ENCODE peak calls at places on chromosomes 4 and X, in five cellular contexts. I, A, Q, V and X are unnamed samples.

GRCh38 chr4:153407906-153408305 is 58.3 kb upstream of the TMEM131L start:
- DNase-seq in Q (no peak), I (no peak), A (no peak), V (no peak), X (no peak)

GRCh38 chr4:3186609-3187008 is 62.4 kb upstream of the MSANTD1 start:
- DNase-seq in V (no peak), I (no peak), A (no peak), Q (no peak), X (no peak)

GRCh38 chr4:73726000-73726399 is 14.4 kb upstream of the CXCL8 start:
- DNase-seq in Q (no peak), A (no peak), V (no peak), I (peak), X (no peak)

GRCh38 chr4:37464373-37464772 is 219.8 kb downstream of the NWD2 start:
- DNase-seq in I (no peak), A (no peak), V (no peak), Q (no peak), X (no peak)

GRCh38 chr4:57763070-57763469 is 652.9 kb upstream of the IGFBP7 start:
- DNase-seq in I (no peak), Q (no peak), A (no peak), V (no peak), X (no peak)

GRCh38 chr4:37068580-37068979 is 176.0 kb upstream of the NWD2 start:
- DNase-seq in I (no peak), V (no peak), Q (no peak), A (no peak), X (no peak)

GRCh38 chr4:140523857-140524742 is at the start of gene ELMOD2:
- DNase-seq in Q (peak), V (peak), I (peak), A (peak), X (peak)

GRCh38 chr4:41209187-41209586 is 5.2 kb downstream of the APBB2 start:
- DNase-seq in A (no peak), V (no peak), I (no peak), Q (no peak), X (no peak)

GRCh38 chr4:105966046-105966445 is 70.8 kb downstream of the NPNT start:
- DNase-seq in Q (no peak), A (peak), V (no peak), I (peak), X (no peak)

GRCh38 chr4:177012918-177013545 is 220.3 kb upstream of the VEGFC start:
- DNase-seq in V (no peak), A (no peak), Q (no peak), I (no peak), X (no peak)

GRCh38 chr4:28518781-28519180 is 1658.1 kb downstream of the STIM2 start:
- DNase-seq in I (peak), A (no peak), Q (no peak), V (no peak), X (no peak)

GRCh38 chrX:123153846-123154335 is 30.2 kb upstream of the GRIA3 start:
- DNase-seq in Q (no peak), V (no peak), A (no peak), I (no peak), X (no peak)

GRCh38 chrX:13432776-13433605 is 113.1 kb upstream of the ATXN3L start:
- DNase-seq in A (peak), Q (no peak), V (no peak), I (peak), X (no peak)

GRCh38 chr4:104896623-104897296 is 249.9 kb upstream of the TET2 start:
- DNase-seq in A (no peak), Q (no peak), I (no peak), V (no peak), X (no peak)

GRCh38 chrX:155094468-155095061 is 23.3 kb downstream of the BRCC3 start:
- DNase-seq in A (no peak), V (no peak), Q (no peak), I (peak), X (no peak)

GRCh38 chrX:146186540-146186939 is 368.9 kb downstream of the SLITRK2 start:
- DNase-seq in A (no peak), V (no peak), I (no peak), Q (no peak), X (no peak)

GRCh38 chrX:63747331-63747730 is 37.7 kb downstream of the ARHGEF9 start:
- DNase-seq in A (no peak), I (peak), V (no peak), Q (no peak), X (no peak)

GRCh38 chr4:167274346-167274745 is 40.1 kb upstream of the SPOCK3 start:
- DNase-seq in V (no peak), I (no peak), A (no peak), Q (no peak), X (no peak)

GRCh38 chr4:101033986-101034385 is 313.3 kb downstream of the PPP3CA start:
- DNase-seq in I (no peak), V (no peak), Q (no peak), A (no peak), X (no peak)

GRCh38 chr4:95445251-95445650 is 103.5 kb downstream of the UNC5C start:
- DNase-seq in I (no peak), Q (no peak), A (no peak), V (no peak), X (no peak)

GRCh38 chrX:39212456-39212855 is 411.2 kb downstream of the MID1IP1 start:
- DNase-seq in A (no peak), V (no peak), I (no peak), Q (no peak), X (no peak)

GRCh38 chr4:20788266-20788665 is 88.0 kb downstream of the PACRGL start:
- DNase-seq in Q (no peak), I (no peak), A (no peak), V (no peak), X (no peak)

GRCh38 chr4:1512738-1513660 is 106.8 kb upstream of the NKX1-1 start:
- DNase-seq in I (no peak), A (no peak), Q (peak), V (no peak), X (no peak)

GRCh38 chrX:312621-313331 is 5.8 kb downstream of the GTPBP6 start:
- DNase-seq in Q (no peak), A (no peak), I (no peak), V (no peak), X (no peak)

GRCh38 chrX:53065066-53065465 is 16.5 kb downstream of the GPR173 start:
- DNase-seq in A (no peak), Q (no peak), I (no peak), V (no peak), X (no peak)

GRCh38 chr4:59966758-59967157 is 1233.4 kb upstream of the ADGRL3 start:
- DNase-seq in V (no peak), Q (no peak), I (no peak), A (no peak), X (no peak)